ENCODE peak calls at places on chromosomes 6 and 20, in eight cellular contexts. One of them, this sample, is unnamed. For H4K20me1, the result is how much of the 10 kb centered on the place peaks cover.

GRCh38 chr6:14001329-14002012 is 76.7 kb downstream of the RNF182 start:
- DNase-seq in GM23248: peak
- DNase-seq in SK-N-SH: peak
- DNase-seq in HCT116: peak
- DNase-seq in neural progenitor cell: no peak
- DNase-seq in OCI-LY7: no peak
- DNase-seq in GM23338: no peak
- DNase-seq in hepatocyte: peak
- DNase-seq in this sample: peak

GRCh38 chr20:58342104-58342945 is 32.8 kb downstream of the RAB22A start:
- DNase-seq in GM23248: peak
- DNase-seq in SK-N-SH: no peak
- DNase-seq in HCT116: no peak
- DNase-seq in neural progenitor cell: no peak
- DNase-seq in OCI-LY7: no peak
- DNase-seq in GM23338: no peak
- DNase-seq in hepatocyte: no peak
- DNase-seq in this sample: peak

GRCh38 chr6:167678102-167679101 is 148.3 kb upstream of the AFDN start:
- DNase-seq in GM23248: no peak
- DNase-seq in SK-N-SH: peak
- DNase-seq in HCT116: no peak
- DNase-seq in neural progenitor cell: peak
- DNase-seq in OCI-LY7: no peak
- DNase-seq in GM23338: peak
- DNase-seq in hepatocyte: peak
- DNase-seq in this sample: no peak

GRCh38 chr20:36144336-36144735 is 10.2 kb upstream of the EPB41L1 start:
- DNase-seq in GM23248: no peak
- DNase-seq in SK-N-SH: no peak
- DNase-seq in HCT116: no peak
- DNase-seq in neural progenitor cell: no peak
- DNase-seq in OCI-LY7: no peak
- DNase-seq in GM23338: no peak
- DNase-seq in hepatocyte: no peak
- DNase-seq in this sample: peak

GRCh38 chr6:143902827-143903226 is 38.6 kb downstream of the ZC2HC1B start:
- DNase-seq in GM23248: no peak
- DNase-seq in SK-N-SH: no peak
- DNase-seq in HCT116: no peak
- DNase-seq in neural progenitor cell: no peak
- DNase-seq in OCI-LY7: no peak
- DNase-seq in GM23338: no peak
- DNase-seq in hepatocyte: no peak
- DNase-seq in this sample: no peak

GRCh38 chr6:5109436-5109835 is 24.3 kb downstream of the PPP1R3G start:
- DNase-seq in GM23248: no peak
- DNase-seq in SK-N-SH: no peak
- DNase-seq in HCT116: no peak
- DNase-seq in neural progenitor cell: no peak
- DNase-seq in OCI-LY7: no peak
- DNase-seq in GM23338: no peak
- DNase-seq in hepatocyte: no peak
- DNase-seq in this sample: no peak

GRCh38 chr6:53320964-53321363 is 27.8 kb downstream of the ELOVL5 start:
- DNase-seq in GM23248: no peak
- DNase-seq in SK-N-SH: no peak
- DNase-seq in HCT116: no peak
- DNase-seq in neural progenitor cell: no peak
- DNase-seq in OCI-LY7: no peak
- DNase-seq in GM23338: no peak
- DNase-seq in hepatocyte: no peak
- DNase-seq in this sample: no peak

GRCh38 chr20:58891686-58892125 is 39.2 kb downstream of the GNAS start:
- DNase-seq in GM23248: peak
- DNase-seq in SK-N-SH: peak
- DNase-seq in HCT116: no peak
- DNase-seq in neural progenitor cell: peak
- DNase-seq in OCI-LY7: peak
- DNase-seq in GM23338: peak
- DNase-seq in hepatocyte: peak
- DNase-seq in this sample: peak

GRCh38 chr20:56359212-56360132 is 698 bp downstream of the FAM210B start:
- DNase-seq in GM23248: peak
- DNase-seq in SK-N-SH: peak
- DNase-seq in HCT116: no peak
- DNase-seq in neural progenitor cell: peak
- DNase-seq in OCI-LY7: no peak
- DNase-seq in GM23338: peak
- DNase-seq in hepatocyte: peak
- DNase-seq in this sample: peak

GRCh38 chr6:44779130-44779826 is 391.8 kb downstream of the CDC5L start:
- DNase-seq in GM23248: no peak
- DNase-seq in SK-N-SH: no peak
- DNase-seq in HCT116: no peak
- DNase-seq in neural progenitor cell: no peak
- DNase-seq in OCI-LY7: no peak
- DNase-seq in GM23338: no peak
- DNase-seq in hepatocyte: no peak
- DNase-seq in this sample: no peak

GRCh38 chr6:166438211-166438861 is 55.6 kb upstream of the MPC1 start:
- DNase-seq in GM23248: peak
- DNase-seq in SK-N-SH: no peak
- DNase-seq in HCT116: no peak
- DNase-seq in neural progenitor cell: no peak
- DNase-seq in OCI-LY7: no peak
- DNase-seq in GM23338: no peak
- DNase-seq in hepatocyte: no peak
- DNase-seq in this sample: no peak

GRCh38 chr6:64516393-64516792 is 880.8 kb downstream of the PHF3 start:
- DNase-seq in GM23248: no peak
- DNase-seq in SK-N-SH: no peak
- DNase-seq in HCT116: no peak
- DNase-seq in neural progenitor cell: no peak
- DNase-seq in OCI-LY7: no peak
- DNase-seq in GM23338: no peak
- DNase-seq in hepatocyte: no peak
- DNase-seq in this sample: peak

GRCh38 chr6:82875573-82876185 is 190.0 kb downstream of the UBE3D start:
- DNase-seq in GM23248: peak
- DNase-seq in SK-N-SH: no peak
- DNase-seq in HCT116: peak
- DNase-seq in neural progenitor cell: no peak
- DNase-seq in OCI-LY7: no peak
- DNase-seq in GM23338: no peak
- DNase-seq in hepatocyte: no peak
- DNase-seq in this sample: peak

GRCh38 chr6:156698239-156699016 is 78.8 kb upstream of the ARID1B start:
- DNase-seq in GM23248: no peak
- DNase-seq in SK-N-SH: no peak
- DNase-seq in HCT116: no peak
- DNase-seq in neural progenitor cell: peak
- DNase-seq in OCI-LY7: peak
- DNase-seq in GM23338: no peak
- DNase-seq in hepatocyte: no peak
- DNase-seq in this sample: no peak

GRCh38 chr6:75065524-75065923 is 140.3 kb downstream of the COL12A1 start:
- DNase-seq in GM23248: peak
- DNase-seq in SK-N-SH: no peak
- DNase-seq in HCT116: peak
- DNase-seq in neural progenitor cell: peak
- DNase-seq in OCI-LY7: no peak
- DNase-seq in GM23338: peak
- DNase-seq in hepatocyte: peak
- DNase-seq in this sample: no peak

GRCh38 chr6:128519132-128519930 is 1.1 kb downstream of the PTPRK start:
- DNase-seq in GM23248: peak
- DNase-seq in SK-N-SH: peak
- DNase-seq in HCT116: no peak
- DNase-seq in neural progenitor cell: peak
- DNase-seq in OCI-LY7: no peak
- DNase-seq in GM23338: peak
- DNase-seq in hepatocyte: peak
- DNase-seq in this sample: peak

GRCh38 chr20:17372831-17373440 is 146.1 kb downstream of the PCSK2 start:
- DNase-seq in GM23248: no peak
- DNase-seq in SK-N-SH: no peak
- DNase-seq in HCT116: no peak
- DNase-seq in neural progenitor cell: no peak
- DNase-seq in OCI-LY7: no peak
- DNase-seq in GM23338: no peak
- DNase-seq in hepatocyte: no peak
- DNase-seq in this sample: no peak

GRCh38 chr6:104423691-104424090 is 436.0 kb downstream of the HACE1 start:
- DNase-seq in GM23248: no peak
- DNase-seq in SK-N-SH: no peak
- DNase-seq in HCT116: no peak
- DNase-seq in neural progenitor cell: no peak
- DNase-seq in OCI-LY7: no peak
- DNase-seq in GM23338: no peak
- DNase-seq in hepatocyte: no peak
- DNase-seq in this sample: no peak

GRCh38 chr6:125111219-125111983 is 42.2 kb upstream of the TPD52L1 start:
- DNase-seq in GM23248: peak
- DNase-seq in SK-N-SH: no peak
- DNase-seq in HCT116: no peak
- DNase-seq in neural progenitor cell: no peak
- DNase-seq in OCI-LY7: no peak
- DNase-seq in GM23338: no peak
- DNase-seq in hepatocyte: no peak
- DNase-seq in this sample: no peak

GRCh38 chr6:121726596-121726995 is 291.1 kb downstream of the GJA1 start:
- DNase-seq in GM23248: no peak
- DNase-seq in SK-N-SH: no peak
- DNase-seq in HCT116: no peak
- DNase-seq in neural progenitor cell: no peak
- DNase-seq in OCI-LY7: no peak
- DNase-seq in GM23338: no peak
- DNase-seq in hepatocyte: no peak
- DNase-seq in this sample: no peak

DNA sequence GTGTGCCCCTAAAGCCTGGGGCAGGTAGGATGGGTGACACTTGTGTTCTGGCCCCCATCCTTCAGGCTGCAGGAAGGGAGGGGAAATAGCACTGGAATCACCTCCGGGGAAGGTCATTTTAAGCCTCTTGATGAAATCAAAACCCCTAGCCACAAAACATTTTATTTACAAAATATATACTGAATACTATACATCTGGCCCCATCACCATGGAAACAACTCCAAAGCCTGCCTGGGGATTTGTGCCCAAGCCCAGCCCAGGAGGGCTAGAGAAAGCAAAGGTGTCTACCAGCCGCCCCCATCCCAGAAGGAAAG is 2.6 kb downstream of the SMIM29 start:
- DNase-seq in GM23248: no peak
- DNase-seq in SK-N-SH: no peak
- DNase-seq in HCT116: no peak
- DNase-seq in neural progenitor cell: no peak
- DNase-seq in OCI-LY7: no peak
- DNase-seq in GM23338: no peak
- DNase-seq in hepatocyte: no peak
- DNase-seq in this sample: no peak
- H4K20me1 ChIP-seq in GM23248: under half
- H4K20me1 ChIP-seq in SK-N-SH: under half
- H4K20me1 ChIP-seq in HCT116: under half
- H4K20me1 ChIP-seq in neural progenitor cell: half or more
- H4K20me1 ChIP-seq in OCI-LY7: under half
- H4K20me1 ChIP-seq in GM23338: under half
- H4K20me1 ChIP-seq in hepatocyte: under half
- H4K20me1 ChIP-seq in this sample: under half

GRCh38 chr6:139905404-139906052 is 531.1 kb upstream of the CITED2 start:
- DNase-seq in GM23248: no peak
- DNase-seq in SK-N-SH: no peak
- DNase-seq in HCT116: no peak
- DNase-seq in neural progenitor cell: no peak
- DNase-seq in OCI-LY7: no peak
- DNase-seq in GM23338: no peak
- DNase-seq in hepatocyte: no peak
- DNase-seq in this sample: no peak
- TF ChIP-seq EZH2phosphoT487 in GM23248: no peak
- TF ChIP-seq EZH2phosphoT487 in SK-N-SH: no peak
- TF ChIP-seq EZH2phosphoT487 in HCT116: no peak
- TF ChIP-seq EZH2phosphoT487 in neural progenitor cell: no peak
- TF ChIP-seq EZH2phosphoT487 in OCI-LY7: no peak
- TF ChIP-seq EZH2phosphoT487 in GM23338: no peak
- TF ChIP-seq EZH2phosphoT487 in hepatocyte: no peak
- TF ChIP-seq EZH2phosphoT487 in this sample: no peak

GRCh38 chr6:101803146-101803545 is 409.6 kb downstream of the GRIK2 start:
- DNase-seq in GM23248: no peak
- DNase-seq in SK-N-SH: no peak
- DNase-seq in HCT116: no peak
- DNase-seq in neural progenitor cell: no peak
- DNase-seq in OCI-LY7: no peak
- DNase-seq in GM23338: no peak
- DNase-seq in hepatocyte: no peak
- DNase-seq in this sample: peak

GRCh38 chr6:101806241-101806640 is 412.7 kb downstream of the GRIK2 start:
- DNase-seq in GM23248: peak
- DNase-seq in SK-N-SH: no peak
- DNase-seq in HCT116: no peak
- DNase-seq in neural progenitor cell: no peak
- DNase-seq in OCI-LY7: no peak
- DNase-seq in GM23338: no peak
- DNase-seq in hepatocyte: no peak
- DNase-seq in this sample: peak

DNA sequence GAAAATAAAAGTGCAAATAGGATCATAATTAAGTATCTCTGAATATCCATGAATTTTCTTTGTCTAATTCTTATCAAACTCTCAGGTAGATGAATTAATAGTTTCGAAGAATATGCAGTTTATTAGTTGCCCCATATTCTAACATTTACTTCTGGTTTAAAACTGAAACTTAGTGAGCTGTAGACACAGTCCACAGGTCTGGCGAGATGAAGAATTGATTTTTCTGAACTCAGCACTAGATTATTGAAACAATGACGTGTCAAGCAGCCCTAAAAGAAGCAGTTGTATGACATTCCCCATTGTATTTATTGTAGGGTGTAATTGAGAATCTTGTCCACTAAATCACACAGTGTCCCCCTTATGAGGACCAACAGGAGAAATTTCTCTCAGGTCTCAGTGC is 407.1 kb downstream of the GRIK2 start:
- DNase-seq in GM23248: no peak
- DNase-seq in SK-N-SH: no peak
- DNase-seq in HCT116: no peak
- DNase-seq in neural progenitor cell: no peak
- DNase-seq in OCI-LY7: no peak
- DNase-seq in GM23338: no peak
- DNase-seq in hepatocyte: no peak
- DNase-seq in this sample: no peak
- H3K4me3 ChIP-seq in GM23248: no peak
- H3K4me3 ChIP-seq in SK-N-SH: no peak
- H3K4me3 ChIP-seq in HCT116: no peak
- H3K4me3 ChIP-seq in neural progenitor cell: no peak
- H3K4me3 ChIP-seq in OCI-LY7: no peak
- H3K4me3 ChIP-seq in GM23338: no peak
- H3K4me3 ChIP-seq in hepatocyte: no peak
- H3K4me3 ChIP-seq in this sample: no peak

DNA sequence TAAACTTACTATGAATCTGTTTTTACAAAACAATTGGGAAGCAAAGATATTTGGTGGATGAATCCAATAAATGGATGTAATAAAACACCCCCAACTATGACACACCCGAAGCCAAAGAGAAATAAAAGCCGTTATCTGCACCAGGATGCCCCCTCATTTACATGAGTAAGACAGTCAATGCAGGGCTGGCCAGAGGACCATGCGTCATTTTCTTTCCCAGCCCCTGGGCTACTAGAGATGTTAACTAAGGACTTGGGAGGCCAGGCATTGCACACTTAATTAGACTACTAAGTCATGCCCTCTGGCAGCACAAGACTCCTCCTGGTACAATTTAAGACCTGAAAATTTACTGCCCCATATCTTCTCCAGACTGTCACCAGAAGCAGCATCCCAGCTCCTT is 3.2 kb downstream of the LEMD2 start:
- DNase-seq in GM23248: peak
- DNase-seq in SK-N-SH: no peak
- DNase-seq in HCT116: no peak
- DNase-seq in neural progenitor cell: no peak
- DNase-seq in OCI-LY7: no peak
- DNase-seq in GM23338: no peak
- DNase-seq in hepatocyte: no peak
- DNase-seq in this sample: peak
- H4K20me1 ChIP-seq in GM23248: under half
- H4K20me1 ChIP-seq in SK-N-SH: under half
- H4K20me1 ChIP-seq in HCT116: under half
- H4K20me1 ChIP-seq in neural progenitor cell: half or more
- H4K20me1 ChIP-seq in OCI-LY7: under half
- H4K20me1 ChIP-seq in GM23338: under half
- H4K20me1 ChIP-seq in hepatocyte: under half
- H4K20me1 ChIP-seq in this sample: under half

This sample was measured in PC-3.